ENCODE peak calls at places on chromosomes 11 and 22, in five cellular contexts. One of them, this sample, is unnamed.

GRCh38 chr11:59523541-59523940 is 12.2 kb downstream of the OR4D9 start:
- DNase-seq in sigmoid colon: no peak
- DNase-seq in Ammon's horn: no peak
- DNase-seq in pancreas: no peak
- DNase-seq in A172: no peak
- DNase-seq in this sample: no peak

GRCh38 chr11:46333129-46333947 is 13.9 kb upstream of the DGKZ start:
- DNase-seq in A172: no peak
- DNase-seq in pancreas: no peak
- DNase-seq in Ammon's horn: no peak
- DNase-seq in sigmoid colon: no peak
- DNase-seq in this sample: no peak

GRCh38 chr11:117691206-117691490 is 105.9 kb downstream of the DSCAML1 start:
- DNase-seq in Ammon's horn: no peak
- DNase-seq in pancreas: no peak
- DNase-seq in sigmoid colon: no peak
- DNase-seq in A172: no peak
- DNase-seq in this sample: no peak

GRCh38 chr11:95829580-95830259 is 39.4 kb downstream of the CEP57 start:
- DNase-seq in Ammon's horn: no peak
- DNase-seq in pancreas: no peak
- DNase-seq in A172: no peak
- DNase-seq in sigmoid colon: no peak
- DNase-seq in this sample: no peak

GRCh38 chr22:46945481-46945880 is 183.0 kb downstream of the TBC1D22A start:
- DNase-seq in sigmoid colon: no peak
- DNase-seq in Ammon's horn: no peak
- DNase-seq in A172: no peak
- DNase-seq in pancreas: no peak
- DNase-seq in this sample: no peak

GRCh38 chr11:8813658-8814057 is 97.3 kb upstream of the AKIP1 start:
- DNase-seq in pancreas: peak
- DNase-seq in sigmoid colon: peak
- DNase-seq in A172: peak
- DNase-seq in Ammon's horn: peak
- DNase-seq in this sample: peak

GRCh38 chr11:8107642-8108041 is 26.6 kb downstream of the TUB start:
- DNase-seq in A172: no peak
- DNase-seq in Ammon's horn: no peak
- DNase-seq in pancreas: no peak
- DNase-seq in sigmoid colon: no peak
- DNase-seq in this sample: no peak

GRCh38 chr11:1570896-1571759 is 943 bp downstream of the DUSP8 start:
- DNase-seq in A172: no peak
- DNase-seq in pancreas: peak
- DNase-seq in Ammon's horn: peak
- DNase-seq in sigmoid colon: peak
- DNase-seq in this sample: no peak

GRCh38 chr11:19092342-19092741 is 24.6 kb upstream of the ZDHHC13 start:
- DNase-seq in pancreas: no peak
- DNase-seq in Ammon's horn: no peak
- DNase-seq in A172: no peak
- DNase-seq in sigmoid colon: no peak
- DNase-seq in this sample: no peak

GRCh38 chr11:78823588-78823987 is 248.9 kb upstream of the NARS2 start:
- DNase-seq in pancreas: no peak
- DNase-seq in A172: no peak
- DNase-seq in Ammon's horn: no peak
- DNase-seq in sigmoid colon: no peak
- DNase-seq in this sample: no peak

GRCh38 chr22:49927483-49928184 is 9.2 kb downstream of the CRELD2 start:
- DNase-seq in A172: no peak
- DNase-seq in Ammon's horn: no peak
- DNase-seq in pancreas: peak
- DNase-seq in sigmoid colon: no peak
- DNase-seq in this sample: no peak

GRCh38 chr11:122642472-122642922 is 13.0 kb upstream of the UBASH3B start:
- DNase-seq in sigmoid colon: no peak
- DNase-seq in Ammon's horn: no peak
- DNase-seq in pancreas: no peak
- DNase-seq in A172: peak
- DNase-seq in this sample: no peak

GRCh38 chr11:18765554-18765953 is 26.0 kb downstream of the PTPN5 start:
- DNase-seq in sigmoid colon: no peak
- DNase-seq in pancreas: no peak
- DNase-seq in A172: no peak
- DNase-seq in Ammon's horn: no peak
- DNase-seq in this sample: no peak

GRCh38 chr11:69368119-69368880 is 74.3 kb downstream of the MYEOV start:
- DNase-seq in Ammon's horn: no peak
- DNase-seq in pancreas: no peak
- DNase-seq in A172: peak
- DNase-seq in sigmoid colon: peak
- DNase-seq in this sample: no peak

GRCh38 chr11:105054723-105055492 is 9.8 kb upstream of the CARD16 start:
- DNase-seq in A172: no peak
- DNase-seq in pancreas: no peak
- DNase-seq in sigmoid colon: no peak
- DNase-seq in Ammon's horn: no peak
- DNase-seq in this sample: no peak

GRCh38 chr11:114208371-114208770 is 87.8 kb upstream of the NNMT start:
- DNase-seq in pancreas: no peak
- DNase-seq in Ammon's horn: no peak
- DNase-seq in sigmoid colon: no peak
- DNase-seq in A172: no peak
- DNase-seq in this sample: no peak

GRCh38 chr11:69588270-69588669 is 52.7 kb upstream of the CCND1 start:
- DNase-seq in Ammon's horn: no peak
- DNase-seq in pancreas: no peak
- DNase-seq in sigmoid colon: no peak
- DNase-seq in A172: peak
- DNase-seq in this sample: no peak

GRCh38 chr11:64580387-64580786 is 10.6 kb upstream of the SLC22A12 start:
- DNase-seq in sigmoid colon: peak
- DNase-seq in pancreas: peak
- DNase-seq in A172: no peak
- DNase-seq in Ammon's horn: peak
- DNase-seq in this sample: no peak

GRCh38 chr22:39087881-39088687 is 9.0 kb upstream of the APOBEC3H start:
- DNase-seq in A172: no peak
- DNase-seq in sigmoid colon: peak
- DNase-seq in Ammon's horn: no peak
- DNase-seq in pancreas: no peak
- DNase-seq in this sample: no peak

This sample was measured in putamen.